ENCODE peak calls at places on chromosomes 16 and 17, in seven cellular contexts. N is GM19239, Q is esophagus squamous epithelium, C is NCI-H1105, O is thyroid gland, Y is NCI-H460, B is NCI-H1930. R is an unnamed sample.

GRCh38 chr17:8212312-8213180 is 2.2 kb upstream of the AURKB start:
- DNase-seq in N (no peak), Q (no peak), C (no peak), O (no peak), Y (no peak), B (no peak), R (no peak)

GRCh38 chr17:74201250-74201649 is 2.2 kb upstream of the RPL38 start:
- DNase-seq in N (no peak), Q (no peak), C (peak; percentile 70), O (no peak), Y (no peak), B (no peak), R (no peak)

GRCh38 chr16:11621920-11622651 is 35.4 kb upstream of the LITAF start:
- DNase-seq in N (no peak), Q (no peak), C (no peak), O (no peak), Y (no peak), B (no peak), R (no peak)

GRCh38 chr17:1709971-1710806 is at the start of gene TLCD2:
- DNase-seq in N (no peak), Q (no peak), C (no peak), O (peak; percentile 69), Y (peak; percentile 71), B (peak; percentile 48), R (peak; percentile 76)

GRCh38 chr17:29583324-29584248 is 5.9 kb downstream of the GIT1 start:
- DNase-seq in N (no peak), Q (no peak), C (peak; percentile 51), O (no peak), Y (no peak), B (no peak), R (no peak)

GRCh38 chr17:45319239-45319703 is 2.5 kb upstream of the MAP3K14 start:
- DNase-seq in N (no peak), Q (no peak), C (no peak), O (no peak), Y (peak; percentile 48), B (no peak), R (peak; percentile 42)

GRCh38 chr16:58085584-58086251 is 43.5 kb downstream of the CFAP20 start:
- DNase-seq in N (no peak), Q (no peak), C (no peak), O (no peak), Y (no peak), B (no peak), R (no peak)

GRCh38 chr16:4052801-4053662 is 63.2 kb downstream of the ADCY9 start:
- DNase-seq in N (no peak), Q (no peak), C (peak; percentile 77), O (peak; percentile 98), Y (peak; percentile 82), B (peak; percentile 35), R (no peak)

R was measured in T47D.